ENCODE peak calls at places on chromosome 15, in seven cellular contexts. K is globus pallidus, Q is cerebellar nuclear complex, B is left colon, F is NCI-H1694, P is mesothelial cell of epicardium, I is NCI-H2081 treated with DMSO at 0.1 percent for 48 hours. X is an unnamed sample.

GRCh38 chr15:67863442-67863987 is 23.7 kb upstream of the RNU6-1 start:
- DNase-seq in K (peak), Q (peak), B (peak), F (peak), P (peak), I (peak), X (peak)

GRCh38 chr15:71874245-71874644 is 63.9 kb downstream of the NR2E3 start:
- DNase-seq in K (no peak), Q (no peak), B (no peak), F (no peak), P (no peak), I (no peak), X (no peak)

GRCh38 chr15:63872759-63873510 is 39.2 kb upstream of the HERC1 start:
- DNase-seq in K (no peak), Q (no peak), B (no peak), F (no peak), P (no peak), I (no peak), X (no peak)

GRCh38 chr15:65085990-65086679 is 9.6 kb downstream of the KBTBD13 start:
- DNase-seq in K (no peak), Q (no peak), B (peak), F (no peak), P (no peak), I (no peak), X (no peak)

GRCh38 chr15:89041507-89041906 is 46.7 kb upstream of the ABHD2 start:
- DNase-seq in K (no peak), Q (no peak), B (no peak), F (no peak), P (no peak), I (no peak), X (no peak)

GRCh38 chr15:39784125-39784524 is 1.5 kb upstream of the FSIP1 start:
- DNase-seq in K (no peak), Q (no peak), B (no peak), F (no peak), P (no peak), I (no peak), X (no peak)

GRCh38 chr15:73873889-73874511 is 636 bp downstream of the TBC1D21 start:
- DNase-seq in K (no peak), Q (no peak), B (peak), F (peak), P (no peak), I (no peak), X (peak)

GRCh38 chr15:29044506-29044905 is 158.7 kb downstream of the APBA2 start:
- DNase-seq in K (peak), Q (no peak), B (no peak), F (no peak), P (no peak), I (no peak), X (no peak)

GRCh38 chr15:63677778-63678177 is 80.6 kb downstream of the FBXL22 start:
- DNase-seq in K (no peak), Q (no peak), B (peak), F (no peak), P (no peak), I (no peak), X (no peak)

GRCh38 chr15:100544290-100544945 is 15.7 kb upstream of the CERS3 start:
- DNase-seq in K (no peak), Q (no peak), B (no peak), F (no peak), P (no peak), I (no peak), X (no peak)

GRCh38 chr15:65414841-65415621 is 7.7 kb downstream of the IGDCC4 start:
- DNase-seq in K (peak), Q (no peak), B (peak), F (peak), P (no peak), I (peak), X (peak)

GRCh38 chr15:69573815-69574472 is 121.3 kb downstream of the RPLP1 start:
- DNase-seq in K (no peak), Q (no peak), B (no peak), F (no peak), P (no peak), I (no peak), X (no peak)

GRCh38 chr15:85333132-85333831 is 47.1 kb upstream of the AKAP13 start:
- DNase-seq in K (no peak), Q (no peak), B (no peak), F (no peak), P (no peak), I (no peak), X (no peak)

GRCh38 chr15:49330166-49330565 is 92.9 kb upstream of the FGF7 start:
- DNase-seq in K (no peak), Q (no peak), B (no peak), F (no peak), P (no peak), I (no peak), X (no peak)

GRCh38 chr15:20645956-20646355 is 104.4 kb upstream of the GOLGA6L6 start:
- DNase-seq in K (peak), Q (no peak), B (peak), F (no peak), P (no peak), I (no peak), X (no peak)

GRCh38 chr15:72827216-72827615 is 43.7 kb upstream of the ADPGK start:
- DNase-seq in K (no peak), Q (no peak), B (no peak), F (no peak), P (no peak), I (no peak), X (peak)

GRCh38 chr15:68983821-68984517 is 30.5 kb upstream of the NOX5 start:
- DNase-seq in K (no peak), Q (no peak), B (no peak), F (no peak), P (no peak), I (no peak), X (no peak)

GRCh38 chr15:25529774-25530173 is 91.0 kb upstream of the UBE3A start:
- DNase-seq in K (no peak), Q (no peak), B (no peak), F (no peak), P (no peak), I (no peak), X (no peak)

GRCh38 chr15:82043130-82043673 is 2.6 kb downstream of the MEX3B start:
- DNase-seq in K (no peak), Q (no peak), B (no peak), F (no peak), P (no peak), I (no peak), X (no peak)

GRCh38 chr15:74432968-74433591 is 678 bp downstream of the SEMA7A start:
- DNase-seq in K (no peak), Q (no peak), B (no peak), F (no peak), P (no peak), I (no peak), X (no peak)